ENCODE peak calls at places on chromosome 13, in eight cellular contexts. U is heart right ventricle, V is tibial artery, L is ascending aorta, T is thoracic aorta, E is cardiac muscle cell, K is dorsolateral prefrontal cortex, X is heart left ventricle. S is an unnamed sample.

GRCh38 chr13:109600078-109600477 is 186.3 kb downstream of the IRS2 start:
- DNase-seq in X (no peak), V (no peak), T (no peak), U (no peak), E (no peak), K (no peak), L (no peak), S (no peak)

GRCh38 chr13:107329991-107330390 is 762.1 kb upstream of the ARGLU1 start:
- DNase-seq in T (no peak), E (peak; percentile 0), X (no peak), K (no peak), U (no peak), V (no peak), L (no peak), S (no peak)

GRCh38 chr13:97460004-97460756 is 26.2 kb downstream of the RAP2A start:
- DNase-seq in V (no peak), K (no peak), U (no peak), E (no peak), X (no peak), T (no peak), L (no peak), S (no peak)

GRCh38 chr13:114063545-114064515 is 68.6 kb downstream of the RASA3 start:
- DNase-seq in X (no peak), E (no peak), V (peak; percentile 88), U (peak; percentile 57), T (peak; percentile 51), K (no peak), L (peak; percentile 86), S (no peak)

GRCh38 chr13:76462003-76462402 is 424.2 kb downstream of the KCTD12 start:
- DNase-seq in U (no peak), K (no peak), T (no peak), E (no peak), X (no peak), V (no peak), L (no peak), S (no peak)

GRCh38 chr13:99425485-99426341 is 75.6 kb upstream of the TM9SF2 start:
- DNase-seq in T (no peak), X (no peak), K (no peak), V (no peak), E (peak; percentile 46), L (no peak), U (no peak), S (no peak)

GRCh38 chr13:99542788-99543406 is 41.6 kb downstream of the TM9SF2 start:
- DNase-seq in V (no peak), X (no peak), E (no peak), L (no peak), U (no peak), T (no peak), K (no peak), S (no peak)

GRCh38 chr13:67554296-67554695 is 324.2 kb upstream of the PCDH9 start:
- DNase-seq in E (no peak), L (no peak), K (no peak), X (no peak), V (no peak), U (no peak), T (no peak), S (no peak)

GRCh38 chr13:96898855-96899254 is 95.4 kb downstream of the OXGR1 start:
- DNase-seq in U (no peak), E (no peak), L (no peak), V (no peak), T (no peak), K (peak; percentile 38), X (no peak), S (no peak)

GRCh38 chr13:29572575-29572974 is 22.9 kb downstream of the SLC7A1 start:
- DNase-seq in K (no peak), U (no peak), V (no peak), E (no peak), X (no peak), L (no peak), T (no peak), S (no peak)

GRCh38 chr13:29805994-29806748 is 44.2 kb downstream of the UBL3 start:
- DNase-seq in E (no peak), V (no peak), L (no peak), K (no peak), T (no peak), U (no peak), X (no peak), S (no peak)

GRCh38 chr13:27034678-27035111 is 136.9 kb downstream of the USP12 start:
- DNase-seq in L (no peak), U (no peak), V (no peak), T (no peak), X (no peak), K (peak; percentile 67), E (peak; percentile 25), S (no peak)

GRCh38 chr13:38348890-38349289 is 761 bp upstream of the UFM1 start:
- DNase-seq in K (no peak), V (no peak), U (no peak), E (peak; percentile 1), X (no peak), L (no peak), T (no peak), S (peak; percentile 44)

GRCh38 chr13:73275163-73275562 is 216.4 kb downstream of the KLF5 start:
- DNase-seq in X (no peak), T (no peak), L (no peak), U (no peak), E (no peak), K (no peak), V (no peak), S (no peak)

GRCh38 chr13:111247552-111247951 is 72.9 kb upstream of the TEX29 start:
- DNase-seq in L (peak; percentile 28), U (no peak), K (no peak), V (no peak), X (no peak), E (peak; percentile 5), T (no peak), S (no peak)

GRCh38 chr13:23428183-23428528 is 5.3 kb downstream of the SACS start:
- DNase-seq in E (no peak), K (no peak), L (no peak), X (no peak), T (no peak), V (no peak), U (no peak), S (no peak)

GRCh38 chr13:97384366-97384765 is 49.6 kb upstream of the RAP2A start:
- DNase-seq in U (no peak), X (no peak), V (no peak), T (no peak), K (no peak), L (no peak), E (no peak), S (no peak)

GRCh38 chr13:109858319-109858718 is 71.9 kb upstream of the IRS2 start:
- DNase-seq in V (no peak), T (no peak), X (no peak), E (no peak), L (no peak), U (no peak), K (no peak), S (peak; percentile 75)

GRCh38 chr13:99859178-99860177 is 112.1 kb downstream of the ZIC5 start:
- DNase-seq in K (no peak), E (no peak), U (no peak), V (no peak), L (no peak), X (no peak), T (no peak), S (no peak)

GRCh38 chr13:78138756-78139155 is 220.1 kb upstream of the EDNRB start:
- DNase-seq in T (no peak), K (no peak), L (no peak), E (no peak), U (no peak), V (no peak), X (no peak), S (no peak)

GRCh38 chr13:78136966-78137365 is 218.3 kb upstream of the EDNRB start:
- DNase-seq in T (no peak), U (no peak), V (no peak), L (no peak), X (no peak), E (no peak), K (no peak), S (no peak)

GRCh38 chr13:78137404-78138142 is 218.9 kb upstream of the EDNRB start:
- DNase-seq in K (no peak), V (no peak), E (peak; percentile 73), U (no peak), L (no peak), T (no peak), X (no peak), S (peak; percentile 46)

GRCh38 chr13:78139765-78140164 is 221.1 kb upstream of the EDNRB start:
- DNase-seq in K (no peak), L (no peak), X (no peak), U (no peak), V (no peak), T (no peak), E (no peak), S (no peak)
- TF ChIP-seq CTCF in K (no peak), L (no peak), X (no peak), U (no peak), V (no peak), T (no peak), E (no peak), S (no peak)

DNA sequence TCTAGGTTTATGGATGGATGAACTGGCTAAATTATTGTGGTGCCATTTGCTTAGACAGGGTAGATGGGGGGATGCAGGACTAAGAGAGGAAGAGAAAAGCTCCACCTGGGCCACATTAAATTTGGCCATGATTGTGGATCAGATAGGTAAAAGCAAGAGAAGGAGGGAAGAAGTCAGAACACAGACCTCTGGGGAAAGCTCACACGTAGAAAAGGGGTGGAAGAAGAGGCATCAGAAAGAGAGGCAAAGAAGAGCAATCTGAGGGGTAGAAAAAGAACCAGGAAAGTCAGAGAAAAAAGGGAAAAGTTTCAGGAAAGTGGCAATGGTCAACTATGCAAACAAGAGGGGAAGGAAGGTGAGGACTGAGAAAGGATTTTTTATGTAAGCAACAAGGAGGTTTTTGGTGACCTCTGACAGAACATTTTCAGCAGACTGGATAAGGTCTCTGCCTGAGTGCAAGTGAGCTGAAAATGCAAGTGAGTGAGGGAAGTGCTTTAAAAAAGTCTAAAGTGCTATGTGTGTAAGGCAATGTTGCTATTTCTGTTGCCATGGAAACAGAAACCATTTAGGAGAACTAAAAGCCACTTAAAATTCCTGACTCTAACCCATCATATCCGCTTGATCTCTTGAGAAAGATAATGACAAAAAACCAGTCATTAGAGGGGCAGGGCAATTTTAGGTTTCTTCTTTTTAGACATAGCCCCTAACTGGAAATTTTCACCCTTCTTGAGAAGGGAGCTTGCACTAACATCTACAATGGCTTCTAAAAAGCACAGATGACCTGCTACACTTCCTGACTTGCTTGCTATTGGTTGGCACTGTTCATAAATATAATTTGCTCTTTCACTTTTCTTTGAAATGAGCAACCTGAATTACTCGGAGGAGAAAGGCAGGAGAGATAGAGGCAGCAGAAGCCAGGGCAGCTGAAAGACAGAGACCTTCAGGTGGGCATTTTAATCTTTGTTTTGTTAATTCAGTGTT is at the start of gene CYSLTR2:
- DNase-seq in X (no peak), U (no peak), K (no peak), E (peak; percentile 9), V (no peak), T (no peak), L (no peak), S (no peak)
- H3K27ac ChIP-seq in X (peak within 1 kb of the TSS; percentile 84), U (peak within 1 kb of the TSS; percentile 68), K (no peak within 1 kb of the TSS), E (peak within 1 kb of the TSS; percentile 12), V (no peak within 1 kb of the TSS), T (no peak within 1 kb of the TSS), L (peak within 1 kb of the TSS; percentile 22), S (no peak within 1 kb of the TSS)

GRCh38 chr13:42836930-42837329 is 55.5 kb downstream of the FAM216B start:
- DNase-seq in L (no peak), U (no peak), K (no peak), T (no peak), E (peak; percentile 40), X (no peak), V (no peak), S (no peak)
- TF ChIP-seq CTCF in L (no peak), U (peak; percentile 20), K (no peak), T (no peak), E (peak; percentile 57), X (peak; percentile 15), V (no peak), S (peak; percentile 8)

GRCh38 chr13:20924758-20925394 is 22.3 kb upstream of the XPO4 start:
- DNase-seq in U (peak; percentile 46), K (peak; percentile 81), L (peak; percentile 86), E (peak; percentile 94), T (no peak), V (peak; percentile 79), X (peak; percentile 71), S (peak; percentile 13)
- H3K27ac ChIP-seq in U (no peak overlapping the region), K (no peak overlapping the region), L (no peak overlapping the region), E (no peak overlapping the region), T (no peak overlapping the region), V (no peak overlapping the region), X (no peak overlapping the region), S (no peak overlapping the region)

S was measured in RWPE1.